ENCODE peak calls at places on chromosomes 11 and 22, in six cellular contexts. F is Right ventricle myocardium superior, N is astrocyte of the spinal cord, U is caudate nucleus, M is sciatic nerve, W is H9. X is an unnamed sample.

GRCh38 chr11:63999349-64000025 is 13.2 kb downstream of the OTUB1 start:
- DNase-seq in F (peak), N (peak), U (no peak), M (peak), W (peak), X (no peak)

GRCh38 chr11:55714982-55715888 is 53.2 kb downstream of the OR4C6 start:
- DNase-seq in F (no peak), N (no peak), U (no peak), M (no peak), W (no peak), X (peak)

GRCh38 chr11:931385-931784 is 5.7 kb downstream of the AP2A2 start:
- DNase-seq in F (no peak), N (peak), U (no peak), M (no peak), W (no peak), X (no peak)

GRCh38 chr11:120339394-120339890 is 3.2 kb downstream of the ARHGEF12 start:
- DNase-seq in F (no peak), N (peak), U (no peak), M (no peak), W (no peak), X (no peak)

GRCh38 chr11:68373810-68374501 is 61.6 kb downstream of the LRP5 start:
- DNase-seq in F (peak), N (peak), U (no peak), M (no peak), W (no peak), X (no peak)

GRCh38 chr11:67468056-67468455 is 995 bp downstream of the TMEM134 start:
- DNase-seq in F (peak), N (no peak), U (no peak), M (no peak), W (no peak), X (peak)

GRCh38 chr11:46121724-46122477 is 647 bp upstream of the PHF21A start:
- DNase-seq in F (peak), N (peak), U (peak), M (peak), W (peak), X (peak)

GRCh38 chr11:99199336-99199735 is 178.6 kb downstream of the CNTN5 start:
- DNase-seq in F (peak), N (peak), U (no peak), M (no peak), W (no peak), X (no peak)

GRCh38 chr22:19108807-19109197 is 13.4 kb downstream of the DGCR2 start:
- DNase-seq in F (no peak), N (no peak), U (no peak), M (no peak), W (no peak), X (no peak)

GRCh38 chr11:26946209-26946828 is 47.6 kb upstream of the FIBIN start:
- DNase-seq in F (no peak), N (peak), U (no peak), M (no peak), W (no peak), X (no peak)